ENCODE peak calls at places on chromosomes 13 and 19, in five cellular contexts. V, W, D, K and T are unnamed samples.
A peak's percentile ranks its signal among the peaks of the same experiment; 100 is the strongest.

GRCh38 chr13:91346848-91347211 is 657 bp upstream of the MIR17HG start:
- DNase-seq in W (peak; percentile 25), V (no peak), K (no peak), D (peak; percentile 34), T (no peak)

GRCh38 chr19:14517446-14517839 is 754 bp downstream of the DNAJB1 start:
- DNase-seq in K (no peak), V (no peak), W (no peak), D (no peak), T (no peak)

GRCh38 chr13:67390462-67391093 is 160.4 kb upstream of the PCDH9 start:
- DNase-seq in K (no peak), V (no peak), D (no peak), W (no peak), T (no peak)

GRCh38 chr19:8505680-8506401 is 3.4 kb upstream of the PRAM1 start:
- DNase-seq in W (no peak), D (peak; percentile 92), K (no peak), V (peak; percentile 86), T (peak; percentile 94)

GRCh38 chr19:47044946-47045866 is 3.2 kb downstream of the TMEM160 start:
- DNase-seq in V (no peak), W (no peak), K (no peak), D (no peak), T (peak; percentile 43)

GRCh38 chr19:15378529-15379082 is 981 bp downstream of the AKAP8 start:
- DNase-seq in K (no peak), W (no peak), D (peak; percentile 73), V (no peak), T (peak; percentile 77)

GRCh38 chr19:928471-929259 is 2.8 kb downstream of the ARID3A start:
- DNase-seq in D (no peak), K (no peak), W (no peak), V (no peak), T (peak; percentile 78)

GRCh38 chr13:24684600-24684998 is 4.4 kb downstream of the ATP12A start:
- DNase-seq in W (no peak), V (no peak), K (no peak), D (no peak), T (peak; percentile 61)

GRCh38 chr13:27482996-27483395 is 32.6 kb upstream of the MTIF3 start:
- DNase-seq in V (no peak), K (no peak), W (peak; percentile 55), D (no peak), T (no peak)

GRCh38 chr19:55149078-55150003 is at the start of gene TNNT1:
- DNase-seq in W (no peak), V (no peak), K (no peak), D (peak; percentile 83), T (peak; percentile 80)

GRCh38 chr19:29045708-29046107 is 167.2 kb downstream of the UQCRFS1 start:
- DNase-seq in W (no peak), V (no peak), K (no peak), D (no peak), T (peak; percentile 34)

GRCh38 chr19:56720281-56720680 is 48.7 kb upstream of the ZNF835 start:
- DNase-seq in W (no peak), K (no peak), V (no peak), D (no peak), T (no peak)

GRCh38 chr13:44903596-44903995 is 85.7 kb downstream of the NUFIP1 start:
- DNase-seq in D (no peak), V (peak; percentile 96), K (no peak), W (no peak), T (no peak)

GRCh38 chr19:48681127-48681470 is 8.3 kb upstream of the NTN5 start:
- DNase-seq in V (no peak), K (no peak), W (no peak), D (no peak), T (no peak)

GRCh38 chr13:34416833-34417425 is 525.1 kb upstream of the NBEA start:
- DNase-seq in K (no peak), D (peak; percentile 1), W (no peak), V (peak; percentile 73), T (no peak)

GRCh38 chr19:582497-583197 is 7.0 kb upstream of the HCN2 start:
- DNase-seq in W (no peak), K (no peak), V (no peak), D (peak; percentile 39), T (peak; percentile 58)

GRCh38 chr13:67120872-67121531 is 109.1 kb downstream of the PCDH9 start:
- DNase-seq in W (no peak), K (no peak), D (no peak), V (no peak), T (no peak)

GRCh38 chr13:34153428-34154180 is 335.7 kb downstream of the RFC3 start:
- DNase-seq in K (no peak), D (peak; percentile 7), V (no peak), W (no peak), T (no peak)

GRCh38 chr19:55096061-55096701 is 20.5 kb downstream of the EPS8L1 start:
- DNase-seq in W (no peak), K (no peak), D (peak; percentile 67), V (no peak), T (peak; percentile 65)

GRCh38 chr13:26604784-26605183 is 47.3 kb downstream of the WASF3 start:
- DNase-seq in D (no peak), K (no peak), W (no peak), V (peak; percentile 88), T (no peak)

GRCh38 chr19:58559275-58560006 is 1.0 kb upstream of the UBE2M start:
- DNase-seq in W (peak; percentile 76), D (peak; percentile 96), V (peak; percentile 97), K (peak; percentile 78), T (peak; percentile 97)

GRCh38 chr13:64158910-64159309 is 2743.3 kb upstream of the PCDH20 start:
- DNase-seq in D (no peak), V (no peak), W (no peak), K (no peak), T (no peak)

GRCh38 chr13:44268965-44269364 is 104.7 kb upstream of the SERP2 start:
- DNase-seq in V (no peak), D (no peak), K (no peak), W (no peak), T (no peak)

GRCh38 chr13:28978574-28978973 is 158.4 kb downstream of the MTUS2 start:
- DNase-seq in K (no peak), V (no peak), D (no peak), W (no peak), T (no peak)

GRCh38 chr19:56110515-56111448 is 10.3 kb downstream of the ZNF787 start:
- DNase-seq in W (no peak), D (no peak), K (no peak), V (no peak), T (no peak)

GRCh38 chr19:52992109-52993004 is 21.4 kb upstream of the ERVV-1 start:
- DNase-seq in K (peak; percentile 24), W (no peak), V (peak; percentile 67), D (peak; percentile 46), T (peak; percentile 72)

GRCh38 chr19:17496337-17496997 is 15.0 kb upstream of the PGLS start:
- DNase-seq in V (no peak), K (peak; percentile 58), D (peak; percentile 94), W (peak; percentile 63), T (peak; percentile 96)

GRCh38 chr19:18183529-18183928 is 9.5 kb upstream of the MPV17L2 start:
- DNase-seq in V (no peak), W (no peak), K (no peak), D (no peak), T (no peak)

GRCh38 chr13:63541336-63541735 is 2125.7 kb upstream of the PCDH20 start:
- DNase-seq in K (no peak), W (no peak), D (peak; percentile 52), V (no peak), T (no peak)

GRCh38 chr13:29955137-29955650 is 104.8 kb upstream of the UBL3 start:
- DNase-seq in V (no peak), D (no peak), K (no peak), W (no peak), T (no peak)

GRCh38 chr13:91193358-91193757 is 154.1 kb upstream of the MIR17HG start:
- DNase-seq in D (no peak), W (no peak), V (no peak), K (no peak), T (no peak)

GRCh38 chr13:26017932-26018690 is 33.7 kb downstream of the SHISA2 start:
- DNase-seq in W (no peak), V (no peak), D (no peak), K (no peak), T (no peak)

DNA sequence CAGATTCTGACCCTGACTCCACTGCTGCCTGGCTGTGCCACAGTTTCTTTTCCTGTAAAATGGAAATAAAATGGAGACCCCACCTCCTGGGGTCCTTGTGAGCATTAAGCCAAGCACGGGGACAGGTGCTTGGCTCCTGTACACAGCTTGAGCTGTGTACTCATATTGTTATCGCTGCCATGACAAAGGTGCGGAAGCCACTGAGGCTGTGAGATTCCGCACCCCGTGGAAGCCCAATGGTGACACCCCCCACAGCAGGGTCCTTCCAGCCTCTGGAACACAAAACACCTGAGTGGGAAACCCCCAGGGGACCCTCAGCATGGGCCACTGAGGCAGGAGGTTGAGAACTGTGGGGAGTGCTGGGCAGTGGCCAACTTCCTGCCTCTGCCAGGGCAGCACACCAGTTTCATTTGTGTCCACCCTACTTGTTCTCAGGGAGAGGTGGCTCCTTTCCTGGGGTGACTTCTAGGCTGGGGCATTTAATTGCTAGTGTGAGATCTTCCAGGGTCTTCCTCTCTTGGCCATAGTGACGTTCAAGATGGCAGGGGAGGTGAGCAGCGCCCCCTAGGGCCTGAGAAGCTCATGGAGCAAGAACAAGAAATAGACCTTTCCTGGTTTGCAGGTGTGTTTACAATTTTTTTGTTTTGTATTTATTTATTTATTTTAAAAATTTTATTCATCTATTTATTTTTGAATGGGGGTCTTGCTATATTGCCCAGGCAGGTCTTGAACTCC is 5.4 kb upstream of the JSRP1 start:
- DNase-seq in K (no peak), D (peak; percentile 66), V (no peak), W (no peak), T (peak; percentile 84)
- H3K27ac ChIP-seq in K (no peak overlapping the region), D (no peak overlapping the region), V (no peak overlapping the region), W (no peak overlapping the region), T (no peak overlapping the region)

DNA sequence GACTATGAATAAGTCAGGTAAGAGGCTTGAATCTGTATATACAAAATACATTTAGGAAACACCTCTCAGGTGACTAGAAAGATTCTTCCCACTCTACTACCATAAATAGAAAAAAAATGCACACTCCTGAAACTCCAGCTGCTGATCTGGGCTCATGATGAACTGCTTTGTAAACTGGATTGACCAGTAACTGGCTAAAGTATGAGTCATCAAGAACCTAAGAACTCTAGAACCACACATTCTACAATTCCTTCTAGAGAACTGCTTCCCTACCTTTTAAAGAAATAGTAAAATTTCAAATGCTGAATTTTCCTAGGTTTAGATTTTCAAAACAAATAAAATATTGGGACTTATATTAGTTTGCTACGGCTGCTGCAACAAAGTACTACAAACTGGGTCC is 55.2 kb downstream of the ELF1 start:
- DNase-seq in V (no peak), K (no peak), W (no peak), D (no peak), T (no peak)
- H3K4me1 ChIP-seq in V (no peaks in the 10 kb centered on the region), K (peaks cover 3% of the 10 kb centered on the region), W (peaks cover 46% of the 10 kb centered on the region), D (no peaks in the 10 kb centered on the region), T (no peaks in the 10 kb centered on the region)

DNA sequence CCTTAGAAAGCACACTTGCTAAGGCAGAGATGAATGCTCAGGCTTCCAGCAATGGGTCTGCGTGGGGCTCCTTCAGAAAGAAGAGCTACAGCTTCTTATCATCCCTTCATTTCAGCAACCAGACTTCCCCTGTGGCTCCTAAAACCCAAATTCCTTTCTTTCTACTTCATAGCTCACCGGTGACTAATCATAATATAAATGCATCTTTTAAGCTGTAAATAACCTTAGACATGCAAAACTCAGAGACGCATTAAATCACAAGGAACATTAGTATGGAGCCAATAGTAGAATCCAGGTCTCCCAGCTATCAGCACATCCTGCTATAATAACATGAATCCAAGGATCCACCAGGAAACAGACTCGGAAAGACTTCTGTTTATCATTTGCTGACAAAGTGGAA is 375.6 kb downstream of the COG6 start:
- DNase-seq in K (no peak), W (no peak), V (no peak), D (no peak), T (no peak)
- H3K27ac ChIP-seq in K (no peak overlapping the region), W (no peak overlapping the region), V (no peak overlapping the region), D (no peak overlapping the region), T (no peak overlapping the region)

GRCh38 chr13:43033038-43033437 is 9.7 kb downstream of the DNAJC15 start:
- DNase-seq in K (no peak), V (no peak), W (no peak), D (no peak), T (no peak)
- H3K4me1 ChIP-seq in K (no peaks in the 10 kb centered on the region), V (no peaks in the 10 kb centered on the region), W (no peaks in the 10 kb centered on the region), D (no peaks in the 10 kb centered on the region), T (no peaks in the 10 kb centered on the region)